ENCODE peak calls at places on chromosomes 13 and 19, in ten cellular contexts. H is adrenal gland, S is foreskin keratinocyte, B is cardiac fibroblast, C is endothelial cell of umbilical vein, K is HFFc6, I is fibroblast of lung, Y is stomach, Q is pancreas, L is H1. V is an unnamed sample.

GRCh38 chr13:75830842-75831241 is 194.7 kb downstream of the LMO7 start:
- DNase-seq in L (no peak), K (peak; percentile 56), Q (no peak), C (no peak), Y (no peak), S (no peak), I (peak; percentile 51), H (no peak), B (peak; percentile 62), V (no peak)

GRCh38 chr13:81058916-81059290 is 718.0 kb upstream of the SPRY2 start:
- DNase-seq in K (no peak), L (no peak), H (no peak), S (peak; percentile 69), B (peak; percentile 31), Q (no peak), I (no peak), Y (no peak), C (peak; percentile 46), V (no peak)

GRCh38 chr13:66617786-66618185 is 612.4 kb downstream of the PCDH9 start:
- DNase-seq in H (no peak), I (no peak), Y (no peak), C (no peak), K (no peak), S (no peak), Q (no peak), B (no peak), L (no peak), V (no peak)

GRCh38 chr13:20492641-20493040 is 33.0 kb downstream of the CRYL1 start:
- DNase-seq in Q (no peak), K (peak; percentile 31), L (no peak), S (peak; percentile 46), B (peak; percentile 75), Y (no peak), H (peak; percentile 36), I (peak; percentile 43), C (peak; percentile 40), V (no peak)

GRCh38 chr19:13044160-13044853 is 49.0 kb downstream of the NFIX start:
- DNase-seq in H (no peak), Q (no peak), B (peak; percentile 57), C (no peak), L (no peak), Y (no peak), I (no peak), S (peak; percentile 60), K (no peak), V (no peak)

GRCh38 chr13:45472171-45472705 is 7.5 kb downstream of the COG3 start:
- DNase-seq in H (no peak), S (no peak), K (no peak), B (peak; percentile 32), L (no peak), C (no peak), Y (no peak), I (peak; percentile 50), Q (no peak), V (no peak)

GRCh38 chr19:41265376-41266153 is 1.4 kb downstream of the HNRNPUL1 start:
- DNase-seq in S (peak; percentile 15), C (peak; percentile 34), L (no peak), Y (peak; percentile 27), Q (peak; percentile 22), K (no peak), B (peak; percentile 25), I (peak; percentile 21), H (peak; percentile 40), V (no peak)

GRCh38 chr13:36163809-36164308 is 32.7 kb upstream of the DCLK1 start:
- DNase-seq in I (peak; percentile 97), Y (peak; percentile 45), C (no peak), K (peak; percentile 15), S (peak; percentile 83), L (no peak), B (peak; percentile 96), H (peak; percentile 23), Q (peak; percentile 67), V (peak; percentile 45)

GRCh38 chr19:18230941-18231734 is 4.9 kb upstream of the PDE4C start:
- DNase-seq in L (no peak), H (no peak), S (no peak), I (no peak), K (no peak), Q (no peak), C (no peak), B (peak; percentile 27), Y (no peak), V (no peak)

GRCh38 chr19:18234194-18234593 is 8.0 kb upstream of the PDE4C start:
- DNase-seq in B (no peak), L (no peak), K (no peak), Q (no peak), Y (no peak), C (no peak), I (no peak), S (no peak), H (no peak), V (no peak)

GRCh38 chr19:18231775-18232174 is 5.5 kb upstream of the PDE4C start:
- DNase-seq in S (no peak), H (no peak), Y (no peak), L (no peak), Q (no peak), I (no peak), K (no peak), C (no peak), B (no peak), V (no peak)

GRCh38 chr19:18233224-18233825 is 7.1 kb upstream of the PDE4C start:
- DNase-seq in Y (peak; percentile 45), L (no peak), Q (peak; percentile 53), I (peak; percentile 30), H (peak; percentile 71), C (peak; percentile 34), S (peak; percentile 31), B (peak; percentile 46), K (no peak), V (no peak)

DNA sequence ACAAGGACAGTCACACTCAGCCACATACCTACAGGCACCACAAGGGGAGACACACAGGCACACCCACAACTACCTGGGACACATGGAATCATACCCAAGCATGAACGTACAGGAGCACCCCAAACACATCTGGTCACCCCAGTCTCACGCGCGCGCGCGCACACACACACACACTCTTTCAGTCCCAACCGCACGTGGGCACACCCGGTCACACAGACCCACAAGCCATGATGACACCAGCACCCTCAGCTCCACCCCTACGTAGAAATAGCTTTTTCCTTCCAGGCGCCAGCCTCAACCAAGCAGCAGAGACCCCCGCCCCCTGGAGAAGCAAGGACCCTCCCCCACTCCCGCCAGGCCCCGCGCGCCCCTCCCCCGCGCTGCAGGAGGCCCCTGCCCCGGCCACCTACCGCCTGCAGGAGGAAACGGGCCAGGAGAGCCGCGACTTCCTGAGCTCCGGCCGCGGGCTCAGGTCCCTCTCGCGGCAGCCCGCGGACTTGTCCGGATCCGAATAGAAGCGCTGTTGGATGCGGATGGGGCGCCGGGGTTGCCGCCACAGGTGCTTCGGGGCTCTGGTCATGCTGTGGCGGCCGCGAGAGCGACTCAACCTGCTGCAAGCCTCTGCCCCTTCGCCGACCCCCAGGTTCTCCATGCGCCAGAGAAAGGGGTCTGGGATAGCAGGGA is 6.4 kb upstream of the PDE4C start:
- DNase-seq in K (no peak), C (no peak), L (no peak), B (peak; percentile 12), S (no peak), Y (no peak), H (no peak), Q (no peak), I (no peak), V (no peak)
- TF ChIP-seq CTCF in K (no peak), C (no peak), L (peak; percentile 32), B (no peak), S (no peak), Y (no peak), H (no peak), Q (no peak), I (no peak), V (no peak)

DNA sequence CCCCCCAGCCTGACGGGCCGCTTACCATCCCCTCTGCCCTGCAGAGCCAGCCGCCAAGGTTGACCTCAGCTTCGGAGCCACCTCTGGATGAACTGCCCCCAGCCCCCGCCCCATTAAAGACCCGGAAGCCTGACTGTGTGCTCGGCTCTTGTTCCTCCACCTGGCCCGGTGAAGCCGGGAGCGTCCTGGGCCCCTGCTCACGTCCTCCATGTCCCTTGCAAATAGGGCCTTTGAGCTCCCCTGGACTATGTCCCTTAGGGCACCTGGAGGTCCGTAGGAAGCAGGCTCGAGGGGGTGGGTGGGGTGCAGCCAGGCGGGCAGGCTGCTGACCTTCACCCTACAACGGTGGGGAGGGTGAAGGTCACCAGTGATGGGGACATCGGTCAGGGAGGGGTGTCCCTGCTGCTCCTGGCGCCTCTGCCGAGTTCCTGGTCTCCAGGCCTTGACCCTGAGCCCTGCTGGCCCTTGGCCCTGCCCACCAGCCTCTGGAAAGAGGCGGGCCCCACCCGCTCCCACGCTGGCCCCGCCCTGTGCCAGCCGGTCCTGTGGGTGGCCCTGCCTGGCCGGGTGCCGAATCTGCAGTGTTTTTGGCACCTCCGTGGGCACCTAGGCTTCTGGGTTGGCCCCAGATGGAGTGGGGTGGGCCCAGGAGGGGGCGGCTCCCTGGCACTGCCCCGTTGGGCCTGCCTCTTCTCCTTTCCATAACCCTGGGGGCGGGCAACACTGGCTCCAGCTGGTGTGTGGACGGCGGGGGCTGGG is 3.3 kb downstream of the ATP5F1D start:
- DNase-seq in I (no peak), L (no peak), S (no peak), C (no peak), Y (peak; percentile 88), K (no peak), H (peak; percentile 81), Q (peak; percentile 80), B (no peak), V (no peak)
- TF ChIP-seq CTCF in I (no peak), L (no peak), S (no peak), C (no peak), Y (no peak), K (no peak), H (no peak), Q (no peak), B (no peak), V (no peak)

GRCh38 chr13:49559006-49559405 is 26.4 kb downstream of the RCBTB1 start:
- DNase-seq in K (no peak), L (no peak), S (no peak), I (no peak), Q (no peak), Y (no peak), B (no peak), C (no peak), H (no peak), V (no peak)

GRCh38 chr13:49549289-49549688 is 36.1 kb downstream of the RCBTB1 start:
- DNase-seq in L (no peak), K (no peak), C (no peak), I (no peak), Q (peak; percentile 39), B (no peak), S (no peak), H (no peak), Y (no peak), V (no peak)

GRCh38 chr13:49551245-49551644 is 34.1 kb downstream of the RCBTB1 start:
- DNase-seq in Y (no peak), K (no peak), I (no peak), Q (no peak), S (no peak), B (no peak), C (no peak), L (no peak), H (no peak), V (no peak)

GRCh38 chr13:49553888-49554287 is 31.5 kb downstream of the RCBTB1 start:
- DNase-seq in H (no peak), L (no peak), Y (no peak), S (no peak), Q (no peak), C (no peak), I (no peak), K (no peak), B (no peak), V (no peak)

DNA sequence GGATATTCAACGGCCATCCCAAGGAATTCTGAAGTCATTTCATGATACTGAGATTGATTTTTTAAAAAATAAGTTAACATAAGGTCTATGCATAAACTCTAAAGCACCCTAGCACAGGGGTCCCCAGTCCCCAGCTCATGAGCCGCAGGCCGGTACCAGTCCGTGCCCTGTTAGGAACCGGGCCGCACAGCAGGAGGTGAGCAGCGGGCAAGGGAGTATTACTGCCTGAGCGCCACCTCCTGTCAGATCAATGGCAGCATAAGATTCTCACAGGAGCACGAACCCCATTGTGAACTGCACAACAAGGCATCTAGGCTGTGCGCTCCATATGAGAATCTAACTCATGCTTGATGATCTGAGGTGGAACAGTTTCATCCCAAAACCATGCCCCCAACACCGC is 31.0 kb downstream of the RCBTB1 start:
- DNase-seq in B (no peak), K (no peak), S (no peak), Y (no peak), C (no peak), H (no peak), I (no peak), L (no peak), Q (no peak), V (no peak)
- TF ChIP-seq CTCF in B (no peak), K (no peak), S (no peak), Y (no peak), C (no peak), H (no peak), I (no peak), L (peak; percentile 42), Q (no peak), V (no peak)

GRCh38 chr13:112852808-112853207 is 116.2 kb upstream of the MCF2L start:
- DNase-seq in I (no peak), C (no peak), Q (no peak), Y (no peak), B (no peak), H (no peak), S (no peak), K (no peak), L (no peak), V (no peak)

GRCh38 chr13:112850273-112850672 is 118.7 kb upstream of the MCF2L start:
- DNase-seq in L (no peak), S (no peak), H (no peak), I (no peak), B (no peak), Y (no peak), Q (no peak), K (no peak), C (no peak), V (no peak)

GRCh38 chr13:112854321-112854720 is 114.7 kb upstream of the MCF2L start:
- DNase-seq in B (no peak), I (no peak), K (no peak), L (no peak), C (no peak), H (no peak), S (no peak), Y (no peak), Q (no peak), V (no peak)

GRCh38 chr13:112851107-112852046 is 117.6 kb upstream of the MCF2L start:
- DNase-seq in K (no peak), I (no peak), S (peak; percentile 8), B (no peak), H (no peak), L (no peak), Q (no peak), C (no peak), Y (no peak), V (no peak)

DNA sequence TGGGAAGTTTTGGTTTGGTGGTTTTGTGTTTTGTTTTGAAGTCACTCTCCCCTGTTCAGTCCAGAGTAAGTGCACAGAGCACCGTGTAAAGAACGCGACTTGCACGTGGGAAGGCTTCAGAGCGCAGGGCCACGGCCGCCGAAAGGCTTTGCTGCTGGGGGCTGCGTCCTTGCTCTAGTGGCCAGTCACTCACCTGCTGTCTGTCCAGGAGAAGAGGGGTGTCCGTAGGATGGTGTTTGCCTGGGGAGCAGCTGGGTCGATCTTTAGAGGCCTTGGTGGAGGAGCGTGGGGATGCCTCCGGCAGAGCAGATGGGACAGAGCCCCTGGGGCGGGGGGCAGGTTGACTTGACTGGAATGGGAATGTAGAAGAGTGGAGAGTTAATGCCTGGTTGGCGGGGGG is 116.6 kb upstream of the MCF2L start:
- DNase-seq in C (no peak), H (no peak), B (no peak), S (no peak), Q (no peak), L (no peak), Y (no peak), K (no peak), I (no peak), V (no peak)
- TF ChIP-seq CTCF in C (no peak), H (no peak), B (no peak), S (no peak), Q (no peak), L (no peak), Y (no peak), K (no peak), I (no peak), V (no peak)